ENCODE peak calls at places on chromosomes 11 and 22, in nine cellular contexts. K, E, H, V, D, N, G, X and L are unnamed samples.

GRCh38 chr11:63870351-63871197 is 31.7 kb downstream of the MARK2 start:
- DNase-seq in K (no peak), E (no peak), H (no peak), V (peak; percentile 45), D (no peak), N (peak; percentile 28), G (no peak), X (no peak), L (no peak)

GRCh38 chr22:29580200-29580810 is 608 bp downstream of the NIPSNAP1 start:
- DNase-seq in K (no peak), E (no peak), H (no peak), V (no peak), D (no peak), N (no peak), G (peak; percentile 74), X (peak; percentile 29), L (peak; percentile 92)

GRCh38 chr11:35035894-35036408 is 103.0 kb upstream of the CD44 start:
- DNase-seq in K (no peak), E (peak; percentile 97), H (no peak), V (no peak), D (peak; percentile 32), N (peak; percentile 98), G (no peak), X (no peak), L (no peak)

GRCh38 chr11:126118806-126119205 is 56.1 kb upstream of the CDON start:
- DNase-seq in K (no peak), E (no peak), H (no peak), V (peak; percentile 44), D (no peak), N (no peak), G (no peak), X (no peak), L (peak; percentile 53)

GRCh38 chr22:46574993-46575914 is 37.8 kb upstream of the CELSR1 start:
- DNase-seq in K (no peak), E (no peak), H (no peak), V (peak; percentile 81), D (no peak), N (no peak), G (peak; percentile 80), X (peak; percentile 91), L (peak; percentile 77)

GRCh38 chr11:75450826-75451783 is 18.1 kb upstream of the KLHL35 start:
- DNase-seq in K (no peak), E (no peak), H (no peak), V (no peak), D (no peak), N (no peak), G (peak; percentile 92), X (peak; percentile 43), L (no peak)

GRCh38 chr22:37141476-37141875 is 8.2 kb downstream of the IL2RB start:
- DNase-seq in K (no peak), E (no peak), H (no peak), V (no peak), D (peak; percentile 9), N (no peak), G (no peak), X (no peak), L (no peak)

GRCh38 chr11:115930886-115931537 is 426.8 kb upstream of the CADM1 start:
- DNase-seq in K (no peak), E (no peak), H (no peak), V (no peak), D (no peak), N (no peak), G (no peak), X (no peak), L (no peak)

GRCh38 chr11:74466916-74467885 is at the start of gene KCNE3:
- DNase-seq in K (no peak), E (no peak), H (no peak), V (peak; percentile 86), D (peak; percentile 17), N (peak; percentile 22), G (peak; percentile 87), X (peak; percentile 72), L (no peak)

GRCh38 chr11:71091506-71092265 is 160.7 kb downstream of the SHANK2 start:
- DNase-seq in K (no peak), E (no peak), H (no peak), V (no peak), D (no peak), N (no peak), G (no peak), X (no peak), L (no peak)

GRCh38 chr11:34266090-34266912 is 91.5 kb downstream of the ABTB2 start:
- DNase-seq in K (no peak), E (peak; percentile 67), H (no peak), V (no peak), D (peak; percentile 75), N (peak; percentile 88), G (no peak), X (no peak), L (no peak)

GRCh38 chr11:22192289-22192641 is 620 bp upstream of the ANO5 start:
- DNase-seq in K (no peak), E (no peak), H (no peak), V (no peak), D (peak; percentile 43), N (no peak), G (peak; percentile 86), X (peak; percentile 79), L (peak; percentile 48)

GRCh38 chr11:3747704-3748103 is 49.6 kb downstream of the NUP98 start:
- DNase-seq in K (no peak), E (peak; percentile 46), H (no peak), V (no peak), D (no peak), N (peak; percentile 70), G (no peak), X (peak; percentile 29), L (no peak)

GRCh38 chr11:1842149-1843097 is 3.6 kb downstream of the TNNI2 start:
- DNase-seq in K (no peak), E (no peak), H (no peak), V (peak; percentile 78), D (no peak), N (no peak), G (no peak), X (no peak), L (peak; percentile 65)

GRCh38 chr11:58958500-58958899 is 19.2 kb downstream of the GLYATL1 start:
- DNase-seq in K (no peak), E (no peak), H (peak; percentile 10), V (no peak), D (peak; percentile 38), N (peak; percentile 29), G (peak; percentile 75), X (peak; percentile 63), L (no peak)

GRCh38 chr22:17501679-17502285 is 61.5 kb upstream of the SLC25A18 start:
- DNase-seq in K (no peak), E (peak; percentile 19), H (peak; percentile 8), V (no peak), D (peak; percentile 64), N (peak; percentile 60), G (peak; percentile 55), X (peak; percentile 80), L (no peak)

GRCh38 chr22:39625554-39626537 is 55.3 kb downstream of the CACNA1I start:
- DNase-seq in K (no peak), E (no peak), H (no peak), V (peak; percentile 35), D (no peak), N (no peak), G (no peak), X (no peak), L (no peak)

GRCh38 chr11:66864924-66865697 is 8.2 kb downstream of the LRFN4 start:
- DNase-seq in K (no peak), E (no peak), H (no peak), V (no peak), D (no peak), N (no peak), G (no peak), X (no peak), L (no peak)

GRCh38 chr11:20661850-20662249 is 7.5 kb upstream of the NELL1 start:
- DNase-seq in K (no peak), E (no peak), H (no peak), V (no peak), D (no peak), N (no peak), G (no peak), X (no peak), L (no peak)

GRCh38 chr22:25702046-25702445 is 39.9 kb upstream of the MYO18B start:
- DNase-seq in K (no peak), E (no peak), H (no peak), V (no peak), D (peak; percentile 22), N (peak; percentile 21), G (no peak), X (no peak), L (no peak)

GRCh38 chr11:33620423-33621120 is 80.1 kb downstream of the C11orf91 start:
- DNase-seq in K (no peak), E (no peak), H (no peak), V (no peak), D (no peak), N (peak; percentile 41), G (no peak), X (no peak), L (no peak)

GRCh38 chr22:45134313-45134712 is 29.4 kb upstream of the NUP50 start:
- DNase-seq in K (no peak), E (no peak), H (no peak), V (no peak), D (no peak), N (no peak), G (no peak), X (no peak), L (no peak)

GRCh38 chr11:69384548-69385465 is 90.9 kb downstream of the MYEOV start:
- DNase-seq in K (no peak), E (no peak), H (no peak), V (peak; percentile 63), D (no peak), N (no peak), G (peak; percentile 22), X (no peak), L (peak; percentile 43)

GRCh38 chr11:78860720-78861422 is 286.2 kb upstream of the NARS2 start:
- DNase-seq in K (no peak), E (no peak), H (no peak), V (no peak), D (peak; percentile 10), N (peak; percentile 1), G (peak; percentile 71), X (peak; percentile 56), L (no peak)

GRCh38 chr11:104333977-104334376 is 170.0 kb upstream of the PDGFD start:
- DNase-seq in K (no peak), E (no peak), H (no peak), V (no peak), D (peak; percentile 11), N (peak; percentile 13), G (peak; percentile 69), X (peak; percentile 62), L (no peak)

GRCh38 chr11:1026163-1026450 is 10.4 kb downstream of the MUC6 start:
- DNase-seq in K (no peak), E (no peak), H (no peak), V (no peak), D (no peak), N (no peak), G (no peak), X (no peak), L (no peak)

GRCh38 chr11:67432655-67433349 is 4.5 kb downstream of the RPS6KB2 start:
- DNase-seq in K (no peak), E (no peak), H (no peak), V (no peak), D (no peak), N (no peak), G (no peak), X (no peak), L (no peak)